ENCODE peak calls at places on chromosomes 4 and X, in five cellular contexts. One of them, this sample, is unnamed.
A peak's percentile ranks its signal among the peaks of the same experiment; 100 is the strongest.

GRCh38 chr4:56701156-56701471 is 20.0 kb upstream of the HOPX start:
- DNase-seq in HepG2: no peak
- DNase-seq in neuronal stem cell: no peak
- DNase-seq in CD4-positive, CD25-positive, alpha-beta regulatory T cell: no peak
- DNase-seq in fibroblast of lung: no peak
- DNase-seq in this sample: no peak

GRCh38 chrX:40736170-40736505 is 796 bp upstream of the MED14 start:
- DNase-seq in HepG2: peak; percentile 1
- DNase-seq in neuronal stem cell: no peak
- DNase-seq in CD4-positive, CD25-positive, alpha-beta regulatory T cell: no peak
- DNase-seq in fibroblast of lung: no peak
- DNase-seq in this sample: no peak

GRCh38 chr4:101229116-101229515 is 118.2 kb downstream of the PPP3CA start:
- DNase-seq in HepG2: no peak
- DNase-seq in neuronal stem cell: no peak
- DNase-seq in CD4-positive, CD25-positive, alpha-beta regulatory T cell: no peak
- DNase-seq in fibroblast of lung: peak; percentile 82
- DNase-seq in this sample: no peak

GRCh38 chr4:139419388-139419914 is 34.5 kb upstream of the RAB33B start:
- DNase-seq in HepG2: no peak
- DNase-seq in neuronal stem cell: no peak
- DNase-seq in CD4-positive, CD25-positive, alpha-beta regulatory T cell: peak; percentile 45
- DNase-seq in fibroblast of lung: peak; percentile 95
- DNase-seq in this sample: no peak

GRCh38 chrX:47579537-47579936 is 2.7 kb upstream of the TIMP1 start:
- DNase-seq in HepG2: no peak
- DNase-seq in neuronal stem cell: no peak
- DNase-seq in CD4-positive, CD25-positive, alpha-beta regulatory T cell: no peak
- DNase-seq in fibroblast of lung: peak; percentile 78
- DNase-seq in this sample: no peak

GRCh38 chr4:111744847-111745246 is 400.4 kb upstream of the FAM241A start:
- DNase-seq in HepG2: no peak
- DNase-seq in neuronal stem cell: no peak
- DNase-seq in CD4-positive, CD25-positive, alpha-beta regulatory T cell: no peak
- DNase-seq in fibroblast of lung: no peak
- DNase-seq in this sample: no peak

GRCh38 chr4:27701563-27701962 is 840.9 kb downstream of the STIM2 start:
- DNase-seq in HepG2: no peak
- DNase-seq in neuronal stem cell: no peak
- DNase-seq in CD4-positive, CD25-positive, alpha-beta regulatory T cell: no peak
- DNase-seq in fibroblast of lung: peak; percentile 7
- DNase-seq in this sample: no peak

GRCh38 chr4:10590896-10591295 is 93.7 kb downstream of the CLNK start:
- DNase-seq in HepG2: no peak
- DNase-seq in neuronal stem cell: no peak
- DNase-seq in CD4-positive, CD25-positive, alpha-beta regulatory T cell: no peak
- DNase-seq in fibroblast of lung: peak; percentile 79
- DNase-seq in this sample: no peak

GRCh38 chr4:138909605-138910004 is 106.0 kb upstream of the NOCT start:
- DNase-seq in HepG2: no peak
- DNase-seq in neuronal stem cell: no peak
- DNase-seq in CD4-positive, CD25-positive, alpha-beta regulatory T cell: no peak
- DNase-seq in fibroblast of lung: no peak
- DNase-seq in this sample: no peak

GRCh38 chr4:13112030-13112429 is 372.1 kb downstream of the RAB28 start:
- DNase-seq in HepG2: no peak
- DNase-seq in neuronal stem cell: no peak
- DNase-seq in CD4-positive, CD25-positive, alpha-beta regulatory T cell: no peak
- DNase-seq in fibroblast of lung: no peak
- DNase-seq in this sample: no peak

GRCh38 chrX:1606476-1606875 is 8.4 kb upstream of the ASMT start:
- DNase-seq in HepG2: no peak
- DNase-seq in neuronal stem cell: no peak
- DNase-seq in CD4-positive, CD25-positive, alpha-beta regulatory T cell: no peak
- DNase-seq in fibroblast of lung: no peak
- DNase-seq in this sample: no peak

GRCh38 chr4:108072300-108072699 is 82.6 kb downstream of the HADH start:
- DNase-seq in HepG2: no peak
- DNase-seq in neuronal stem cell: no peak
- DNase-seq in CD4-positive, CD25-positive, alpha-beta regulatory T cell: peak; percentile 85
- DNase-seq in fibroblast of lung: no peak
- DNase-seq in this sample: no peak

GRCh38 chr4:157048248-157048647 is 27.7 kb upstream of the GLRB start:
- DNase-seq in HepG2: no peak
- DNase-seq in neuronal stem cell: no peak
- DNase-seq in CD4-positive, CD25-positive, alpha-beta regulatory T cell: no peak
- DNase-seq in fibroblast of lung: peak; percentile 79
- DNase-seq in this sample: no peak

GRCh38 chr4:78650106-78651021 is 98.8 kb downstream of the ANXA3 start:
- DNase-seq in HepG2: no peak
- DNase-seq in neuronal stem cell: no peak
- DNase-seq in CD4-positive, CD25-positive, alpha-beta regulatory T cell: no peak
- DNase-seq in fibroblast of lung: peak; percentile 89
- DNase-seq in this sample: no peak

GRCh38 chr4:90245837-90246236 is 118.6 kb downstream of the CCSER1 start:
- DNase-seq in HepG2: no peak
- DNase-seq in neuronal stem cell: no peak
- DNase-seq in CD4-positive, CD25-positive, alpha-beta regulatory T cell: no peak
- DNase-seq in fibroblast of lung: no peak
- DNase-seq in this sample: no peak

GRCh38 chrX:103431316-103431715 is 55.0 kb downstream of the BEX3 start:
- DNase-seq in HepG2: no peak
- DNase-seq in neuronal stem cell: no peak
- DNase-seq in CD4-positive, CD25-positive, alpha-beta regulatory T cell: no peak
- DNase-seq in fibroblast of lung: peak; percentile 65
- DNase-seq in this sample: no peak

GRCh38 chr4:127045872-127046271 is 586.9 kb upstream of the INTU start:
- DNase-seq in HepG2: no peak
- DNase-seq in neuronal stem cell: no peak
- DNase-seq in CD4-positive, CD25-positive, alpha-beta regulatory T cell: no peak
- DNase-seq in fibroblast of lung: no peak
- DNase-seq in this sample: no peak

GRCh38 chr4:83083925-83084475 is 30.5 kb downstream of the PLAC8 start:
- DNase-seq in HepG2: no peak
- DNase-seq in neuronal stem cell: no peak
- DNase-seq in CD4-positive, CD25-positive, alpha-beta regulatory T cell: peak; percentile 94
- DNase-seq in fibroblast of lung: no peak
- DNase-seq in this sample: no peak

GRCh38 chr4:142404191-142404611 is 441.9 kb downstream of the INPP4B start:
- DNase-seq in HepG2: no peak
- DNase-seq in neuronal stem cell: no peak
- DNase-seq in CD4-positive, CD25-positive, alpha-beta regulatory T cell: peak; percentile 31
- DNase-seq in fibroblast of lung: peak; percentile 90
- DNase-seq in this sample: no peak

DNA sequence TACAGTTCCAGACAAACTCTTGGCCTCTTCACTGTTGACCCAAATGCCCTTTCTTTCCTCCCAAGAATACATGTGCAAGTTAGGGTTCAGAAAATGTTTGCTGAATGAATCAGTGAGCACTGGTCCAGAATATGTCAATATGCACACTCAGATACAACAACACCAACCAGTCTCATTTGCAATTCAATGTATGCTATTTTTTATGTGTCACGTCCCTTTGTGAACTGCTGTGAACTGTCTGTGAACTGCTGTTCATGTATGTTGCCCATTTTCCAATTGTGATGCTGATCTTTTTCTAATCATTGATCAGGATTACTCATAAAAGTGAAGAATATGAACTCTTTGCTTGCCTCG is 17.8 kb downstream of the GAB3 start:
- DNase-seq in HepG2: no peak
- DNase-seq in neuronal stem cell: no peak
- DNase-seq in CD4-positive, CD25-positive, alpha-beta regulatory T cell: no peak
- DNase-seq in fibroblast of lung: no peak
- DNase-seq in this sample: no peak
- H3K4me1 ChIP-seq in HepG2: peaks cover 6% of the 10 kb centered on the region
- H3K4me1 ChIP-seq in neuronal stem cell: peaks cover 4% of the 10 kb centered on the region
- H3K4me1 ChIP-seq in CD4-positive, CD25-positive, alpha-beta regulatory T cell: peaks cover 24% of the 10 kb centered on the region
- H3K4me1 ChIP-seq in fibroblast of lung: peaks cover 30% of the 10 kb centered on the region
- H3K4me1 ChIP-seq in this sample: peaks cover 73% of the 10 kb centered on the region

DNA sequence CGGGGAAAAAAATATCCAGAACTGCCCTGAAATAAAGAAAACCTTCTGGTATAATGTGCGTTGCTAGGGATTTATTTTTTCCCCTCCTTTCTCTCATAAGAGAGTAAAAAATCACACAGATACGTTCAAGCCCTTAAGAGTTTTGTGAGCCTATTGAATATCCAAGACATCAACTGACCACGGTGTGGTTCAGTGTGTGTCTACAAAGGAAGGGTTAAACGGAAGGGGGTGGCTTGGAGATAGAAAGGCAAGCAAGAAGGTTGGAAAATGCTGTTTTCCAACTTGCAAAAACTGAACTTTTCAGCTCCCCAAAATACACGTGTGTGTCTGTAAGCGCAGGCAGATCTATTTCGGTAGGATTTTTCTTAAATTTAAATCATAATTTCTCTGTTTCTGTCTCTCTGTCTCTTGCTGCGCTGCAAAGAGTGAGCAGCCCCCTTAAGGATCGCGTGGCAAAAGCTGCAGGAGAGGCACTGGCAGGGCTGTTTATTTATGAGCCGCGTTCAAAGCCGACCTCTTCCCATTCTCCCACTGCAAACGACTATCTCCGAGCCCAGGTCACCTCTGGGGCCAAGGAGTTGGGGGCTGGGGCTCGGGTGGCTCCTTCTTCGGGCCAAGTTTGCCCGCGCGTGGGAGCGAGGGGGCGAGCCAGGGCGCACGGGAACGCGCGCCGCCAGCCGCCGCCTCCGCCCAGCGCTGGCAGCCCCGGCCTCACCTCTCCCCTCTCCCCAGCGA is 477 bp upstream of the SLIT2 start:
- DNase-seq in HepG2: no peak
- DNase-seq in neuronal stem cell: no peak
- DNase-seq in CD4-positive, CD25-positive, alpha-beta regulatory T cell: no peak
- DNase-seq in fibroblast of lung: no peak
- DNase-seq in this sample: no peak
- H3K27me3 ChIP-seq in HepG2: peaks cover 1% of the 10 kb centered on the region
- H3K27me3 ChIP-seq in neuronal stem cell: peaks cover 39% of the 10 kb centered on the region
- H3K27me3 ChIP-seq in CD4-positive, CD25-positive, alpha-beta regulatory T cell: no peaks in the 10 kb centered on the region
- H3K27me3 ChIP-seq in fibroblast of lung: no peaks in the 10 kb centered on the region
- H3K27me3 ChIP-seq in this sample: peaks cover 12% of the 10 kb centered on the region

GRCh38 chrX:2710041-2710471 is 19.0 kb downstream of the CD99 start:
- DNase-seq in HepG2: no peak
- DNase-seq in neuronal stem cell: no peak
- DNase-seq in CD4-positive, CD25-positive, alpha-beta regulatory T cell: peak; percentile 23
- DNase-seq in fibroblast of lung: peak; percentile 72
- DNase-seq in this sample: no peak
- H3K4me1 ChIP-seq in HepG2: peaks cover 32% of the 10 kb centered on the region
- H3K4me1 ChIP-seq in neuronal stem cell: peaks cover 43% of the 10 kb centered on the region
- H3K4me1 ChIP-seq in CD4-positive, CD25-positive, alpha-beta regulatory T cell: peaks cover 50% of the 10 kb centered on the region
- H3K4me1 ChIP-seq in fibroblast of lung: peaks cover 29% of the 10 kb centered on the region
- H3K4me1 ChIP-seq in this sample: peaks cover 54% of the 10 kb centered on the region

DNA sequence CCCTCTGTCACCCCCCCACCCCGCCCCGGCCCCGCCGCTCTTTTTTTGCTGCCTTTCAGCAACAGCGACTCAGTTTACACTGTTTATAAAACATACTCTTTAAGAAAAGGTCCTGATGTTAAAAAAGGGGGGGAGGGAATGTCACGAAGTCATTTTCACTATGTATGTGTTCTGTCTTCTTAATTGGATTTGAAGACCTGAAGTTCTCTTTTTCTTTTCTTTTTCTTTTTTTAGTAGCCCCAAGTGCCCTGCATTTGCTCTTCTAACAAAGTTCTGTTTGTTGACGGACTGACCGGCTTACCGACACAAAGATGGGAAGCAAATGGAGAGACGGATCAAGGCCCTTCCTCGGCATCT is 2.5 kb upstream of the CITED1 start:
- DNase-seq in HepG2: no peak
- DNase-seq in neuronal stem cell: no peak
- DNase-seq in CD4-positive, CD25-positive, alpha-beta regulatory T cell: no peak
- DNase-seq in fibroblast of lung: no peak
- DNase-seq in this sample: no peak
- H3K27me3 ChIP-seq in HepG2: peaks cover 6% of the 10 kb centered on the region
- H3K27me3 ChIP-seq in neuronal stem cell: peaks cover 50% of the 10 kb centered on the region
- H3K27me3 ChIP-seq in CD4-positive, CD25-positive, alpha-beta regulatory T cell: peaks cover 13% of the 10 kb centered on the region
- H3K27me3 ChIP-seq in fibroblast of lung: peaks cover 50% of the 10 kb centered on the region
- H3K27me3 ChIP-seq in this sample: peaks cover 38% of the 10 kb centered on the region

GRCh38 chr4:4664234-4664633 is 122.4 kb upstream of the STX18 start:
- DNase-seq in HepG2: no peak
- DNase-seq in neuronal stem cell: no peak
- DNase-seq in CD4-positive, CD25-positive, alpha-beta regulatory T cell: no peak
- DNase-seq in fibroblast of lung: no peak
- DNase-seq in this sample: no peak
- H3K4me1 ChIP-seq in HepG2: peaks cover 39% of the 10 kb centered on the region
- H3K4me1 ChIP-seq in neuronal stem cell: peaks cover 18% of the 10 kb centered on the region
- H3K4me1 ChIP-seq in CD4-positive, CD25-positive, alpha-beta regulatory T cell: no peaks in the 10 kb centered on the region
- H3K4me1 ChIP-seq in fibroblast of lung: peaks cover 7% of the 10 kb centered on the region
- H3K4me1 ChIP-seq in this sample: peaks cover 13% of the 10 kb centered on the region

DNA sequence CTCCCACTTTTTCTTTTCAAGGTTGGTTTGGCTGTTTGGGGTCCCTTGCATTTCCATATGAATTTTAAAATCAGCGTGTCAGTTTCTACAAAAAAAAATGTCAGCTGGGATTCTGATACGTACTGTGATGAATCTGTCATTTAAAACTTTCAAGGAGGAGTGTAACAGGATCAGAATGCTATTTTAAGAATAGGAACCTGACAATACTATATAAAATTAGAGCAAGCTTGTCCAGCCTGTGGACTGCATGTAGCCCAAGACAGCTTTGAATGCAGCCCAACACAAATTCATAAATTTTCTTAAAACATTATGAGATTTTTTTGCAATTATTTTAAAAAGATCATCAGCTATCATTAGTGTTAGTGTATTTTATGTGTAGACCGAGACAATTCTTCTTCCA is 56.5 kb downstream of the TMEM164 start:
- DNase-seq in HepG2: no peak
- DNase-seq in neuronal stem cell: no peak
- DNase-seq in CD4-positive, CD25-positive, alpha-beta regulatory T cell: no peak
- DNase-seq in fibroblast of lung: no peak
- DNase-seq in this sample: no peak
- H3K27me3 ChIP-seq in HepG2: no peaks in the 10 kb centered on the region
- H3K27me3 ChIP-seq in neuronal stem cell: no peaks in the 10 kb centered on the region
- H3K27me3 ChIP-seq in CD4-positive, CD25-positive, alpha-beta regulatory T cell: no peaks in the 10 kb centered on the region
- H3K27me3 ChIP-seq in fibroblast of lung: no peaks in the 10 kb centered on the region
- H3K27me3 ChIP-seq in this sample: no peaks in the 10 kb centered on the region

GRCh38 chrX:15398874-15399273 is 14.7 kb upstream of the VEGFD start:
- DNase-seq in HepG2: no peak
- DNase-seq in neuronal stem cell: no peak
- DNase-seq in CD4-positive, CD25-positive, alpha-beta regulatory T cell: no peak
- DNase-seq in fibroblast of lung: no peak
- DNase-seq in this sample: no peak

GRCh38 chrX:15399901-15400500 is 15.8 kb upstream of the VEGFD start:
- DNase-seq in HepG2: peak; percentile 4
- DNase-seq in neuronal stem cell: no peak
- DNase-seq in CD4-positive, CD25-positive, alpha-beta regulatory T cell: no peak
- DNase-seq in fibroblast of lung: no peak
- DNase-seq in this sample: no peak

GRCh38 chrX:15391850-15392249 is 7.6 kb upstream of the VEGFD start:
- DNase-seq in HepG2: no peak
- DNase-seq in neuronal stem cell: no peak
- DNase-seq in CD4-positive, CD25-positive, alpha-beta regulatory T cell: no peak
- DNase-seq in fibroblast of lung: no peak
- DNase-seq in this sample: no peak

GRCh38 chrX:15401373-15401772 is 17.2 kb upstream of the VEGFD start:
- DNase-seq in HepG2: no peak
- DNase-seq in neuronal stem cell: no peak
- DNase-seq in CD4-positive, CD25-positive, alpha-beta regulatory T cell: no peak
- DNase-seq in fibroblast of lung: no peak
- DNase-seq in this sample: no peak

GRCh38 chrX:15395794-15396193 is 11.6 kb upstream of the VEGFD start:
- DNase-seq in HepG2: no peak
- DNase-seq in neuronal stem cell: no peak
- DNase-seq in CD4-positive, CD25-positive, alpha-beta regulatory T cell: no peak
- DNase-seq in fibroblast of lung: no peak
- DNase-seq in this sample: no peak
- H3K4me1 ChIP-seq in HepG2: no peaks in the 10 kb centered on the region
- H3K4me1 ChIP-seq in neuronal stem cell: no peaks in the 10 kb centered on the region
- H3K4me1 ChIP-seq in CD4-positive, CD25-positive, alpha-beta regulatory T cell: no peaks in the 10 kb centered on the region
- H3K4me1 ChIP-seq in fibroblast of lung: no peaks in the 10 kb centered on the region
- H3K4me1 ChIP-seq in this sample: no peaks in the 10 kb centered on the region